ENCODE peak calls at places on chromosomes 6 and 20, in four cellular contexts. One of them, this sample, is unnamed.

GRCh38 chr6:43923376-43924221 is 153.6 kb downstream of the VEGFA start:
- DNase-seq in renal cortical epithelial cell: peak
- DNase-seq in OCI-M1: peak
- DNase-seq in A549: no peak
- DNase-seq in this sample: no peak

GRCh38 chr20:50172347-50173013 is 18.1 kb upstream of the CEBPB start:
- DNase-seq in A549: peak
- DNase-seq in renal cortical epithelial cell: peak
- DNase-seq in OCI-M1: no peak
- DNase-seq in this sample: no peak

GRCh38 chr6:164315376-164315775 is 900.9 kb downstream of the QKI start:
- DNase-seq in OCI-M1: no peak
- DNase-seq in renal cortical epithelial cell: no peak
- DNase-seq in A549: no peak
- DNase-seq in this sample: no peak

GRCh38 chr6:119308048-119308570 is 41.5 kb downstream of the MAN1A1 start:
- DNase-seq in renal cortical epithelial cell: peak
- DNase-seq in OCI-M1: peak
- DNase-seq in A549: peak
- DNase-seq in this sample: peak

GRCh38 chr6:89321571-89321970 is 6.5 kb upstream of the GABRR2 start:
- DNase-seq in A549: no peak
- DNase-seq in renal cortical epithelial cell: peak
- DNase-seq in OCI-M1: peak
- DNase-seq in this sample: no peak

GRCh38 chr20:59822291-59823029 is 111.0 kb downstream of the SYCP2 start:
- DNase-seq in renal cortical epithelial cell: no peak
- DNase-seq in OCI-M1: no peak
- DNase-seq in A549: no peak
- DNase-seq in this sample: no peak

GRCh38 chr6:137805622-137806021 is 61.4 kb upstream of the TNFAIP3 start:
- DNase-seq in A549: no peak
- DNase-seq in renal cortical epithelial cell: no peak
- DNase-seq in OCI-M1: no peak
- DNase-seq in this sample: no peak

GRCh38 chr20:19047040-19047950 is 165.1 kb upstream of the SLC24A3 start:
- DNase-seq in renal cortical epithelial cell: peak
- DNase-seq in A549: no peak
- DNase-seq in OCI-M1: no peak
- DNase-seq in this sample: no peak

This sample was measured in COLO829.